ENCODE peak calls at places on chromosomes 16 and 17, in six cellular contexts. R, V, I, J, B and G are unnamed samples.
A peak's percentile ranks its signal among the peaks of the same experiment; 100 is the strongest.

GRCh38 chr17:13835151-13835550 is 233.4 kb upstream of the HS3ST3A1 start:
- DNase-seq in B (no peak), I (no peak), J (no peak), R (no peak), V (no peak), G (no peak)

GRCh38 chr16:54366943-54367342 is 80.4 kb upstream of the IRX3 start:
- DNase-seq in I (no peak), B (no peak), R (no peak), V (no peak), J (no peak), G (no peak)

GRCh38 chr16:57935904-57936303 is 35.0 kb downstream of the CNGB1 start:
- DNase-seq in J (no peak), B (no peak), V (no peak), I (no peak), R (no peak), G (no peak)

GRCh38 chr17:7047566-7047965 is 3.7 kb upstream of the SLC16A11 start:
- DNase-seq in I (no peak), B (no peak), V (no peak), R (no peak), J (no peak), G (no peak)

GRCh38 chr17:39598047-39598481 is 9.7 kb downstream of the NEUROD2 start:
- DNase-seq in R (no peak), V (no peak), J (no peak), I (no peak), B (no peak), G (no peak)

GRCh38 chr17:76840443-76840767 is 27.8 kb upstream of the MGAT5B start:
- DNase-seq in B (no peak), J (no peak), V (no peak), R (no peak), I (no peak), G (no peak)

GRCh38 chr16:89505204-89506112 is 2.7 kb upstream of the SPG7 start:
- DNase-seq in J (peak; percentile 96), R (peak; percentile 97), B (peak; percentile 89), I (peak; percentile 96), V (no peak), G (peak; percentile 86)

GRCh38 chr17:7977039-7977438 is 25.4 kb upstream of the GUCY2D start:
- DNase-seq in I (no peak), V (no peak), J (no peak), B (no peak), R (peak; percentile 15), G (no peak)

GRCh38 chr16:85151603-85152413 is 39.5 kb upstream of the CIBAR2 start:
- DNase-seq in J (no peak), V (no peak), I (peak; percentile 81), B (no peak), R (peak; percentile 65), G (peak; percentile 78)

GRCh38 chr16:70713342-70713741 is 27.5 kb upstream of the MTSS2 start:
- DNase-seq in V (no peak), J (no peak), R (no peak), B (no peak), I (no peak), G (no peak)

GRCh38 chr17:19933221-19933620 is 44.4 kb downstream of the AKAP10 start:
- DNase-seq in B (no peak), J (no peak), I (no peak), V (no peak), R (no peak), G (no peak)

GRCh38 chr16:24540575-24541240 is 1.3 kb downstream of the RBBP6 start:
- DNase-seq in J (peak; percentile 25), R (no peak), V (peak; percentile 20), B (no peak), I (no peak), G (peak; percentile 10)

GRCh38 chr16:89291355-89291754 is 73.9 kb downstream of the ZNF778 start:
- DNase-seq in I (no peak), V (no peak), R (no peak), J (no peak), B (no peak), G (no peak)

GRCh38 chr17:73722163-73722562 is 77.9 kb upstream of the SDK2 start:
- DNase-seq in J (no peak), V (no peak), B (no peak), I (no peak), R (no peak), G (no peak)

GRCh38 chr17:78659546-78659945 is 82.3 kb upstream of the DNAH17 start:
- DNase-seq in B (no peak), J (no peak), I (no peak), V (no peak), R (no peak), G (no peak)

GRCh38 chr17:2016494-2016893 is 8.6 kb downstream of the RTN4RL1 start:
- DNase-seq in J (no peak), R (no peak), I (no peak), V (no peak), B (no peak), G (no peak)

GRCh38 chr17:75289832-75290337 is 652 bp upstream of the SLC25A19 start:
- DNase-seq in I (peak; percentile 78), V (no peak), R (peak; percentile 79), J (peak; percentile 70), B (peak; percentile 82), G (peak; percentile 41)

GRCh38 chr16:64453643-64454042 is 668.2 kb downstream of the CDH11 start:
- DNase-seq in R (no peak), I (no peak), J (no peak), B (no peak), V (no peak), G (no peak)

GRCh38 chr17:81295678-81296381 is 723 bp upstream of the SLC38A10 start:
- DNase-seq in V (peak; percentile 79), J (peak; percentile 83), I (peak; percentile 70), R (peak; percentile 83), B (peak; percentile 81), G (peak; percentile 72)

GRCh38 chr17:69949931-69950330 is 125.1 kb upstream of the KCNJ16 start:
- DNase-seq in V (no peak), R (no peak), B (no peak), J (no peak), I (no peak), G (no peak)

GRCh38 chr17:72725432-72726068 is 366.9 kb downstream of the SLC39A11 start:
- DNase-seq in R (peak; percentile 69), I (peak; percentile 66), B (peak; percentile 78), J (peak; percentile 83), V (peak; percentile 78), G (peak; percentile 47)

GRCh38 chr16:64809876-64810629 is 311.8 kb downstream of the CDH11 start:
- DNase-seq in V (no peak), J (no peak), I (no peak), B (no peak), R (no peak), G (no peak)

GRCh38 chr17:82876602-82877391 is 37.0 kb upstream of the ZNF750 start:
- DNase-seq in J (no peak), I (peak; percentile 79), B (peak; percentile 92), V (peak; percentile 80), R (peak; percentile 78), G (peak; percentile 97)

GRCh38 chr17:8896641-8897635 is 29.5 kb upstream of the PIK3R6 start:
- DNase-seq in V (no peak), R (no peak), B (no peak), J (no peak), I (no peak), G (no peak)

GRCh38 chr16:57697896-57698537 is 3.4 kb downstream of the DRC7 start:
- DNase-seq in B (no peak), V (no peak), J (no peak), R (no peak), I (no peak), G (no peak)

GRCh38 chr17:42709561-42709960 is 27.2 kb downstream of the CNTNAP1 start:
- DNase-seq in J (no peak), R (no peak), I (no peak), B (no peak), V (no peak), G (no peak)

GRCh38 chr17:29571883-29572681 is 3.6 kb downstream of the TP53I13 start:
- DNase-seq in B (peak; percentile 63), I (peak; percentile 58), J (no peak), R (peak; percentile 12), V (no peak), G (no peak)

GRCh38 chr17:29148790-29149430 is 31.3 kb downstream of the MYO18A start:
- DNase-seq in R (peak; percentile 96), I (peak; percentile 96), B (peak; percentile 98), J (peak; percentile 95), V (peak; percentile 99), G (peak; percentile 94)

DNA sequence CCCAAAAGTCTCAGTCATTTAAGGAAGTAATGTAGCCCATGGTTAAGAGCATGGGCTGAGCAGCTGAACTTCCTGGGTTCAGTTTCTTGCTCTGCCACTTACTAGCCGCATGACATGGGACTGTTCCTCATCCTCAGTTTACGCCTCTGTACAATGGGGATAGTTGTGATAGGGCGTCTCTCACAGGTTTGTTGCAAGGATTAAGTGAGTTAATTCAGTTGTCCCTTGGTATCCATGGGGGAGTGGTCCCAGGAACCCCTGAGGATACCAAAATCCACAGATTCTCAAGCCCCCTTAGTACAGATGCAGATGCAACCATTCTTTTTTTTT is 76.8 kb downstream of the KSR1 start:
- DNase-seq in V (no peak), B (no peak), R (no peak), I (no peak), J (no peak), G (no peak)
- H3K4me1 ChIP-seq in V (peaks cover 65% of the 10 kb centered on the region), B (peaks cover 83% of the 10 kb centered on the region), R (peaks cover 28% of the 10 kb centered on the region), I (no peaks in the 10 kb centered on the region), J (peaks cover 95% of the 10 kb centered on the region), G (peaks cover 23% of the 10 kb centered on the region)

GRCh38 chr16:31842864-31843263 is 30.7 kb upstream of the ZNF267 start:
- DNase-seq in R (no peak), B (no peak), V (no peak), I (no peak), J (no peak), G (no peak)
- H3K9me3 ChIP-seq in R (peaks cover 9% of the 10 kb centered on the region), B (no peaks in the 10 kb centered on the region), V (no peaks in the 10 kb centered on the region), I (no peaks in the 10 kb centered on the region), J (peaks cover 8% of the 10 kb centered on the region), G (no peaks in the 10 kb centered on the region)

DNA sequence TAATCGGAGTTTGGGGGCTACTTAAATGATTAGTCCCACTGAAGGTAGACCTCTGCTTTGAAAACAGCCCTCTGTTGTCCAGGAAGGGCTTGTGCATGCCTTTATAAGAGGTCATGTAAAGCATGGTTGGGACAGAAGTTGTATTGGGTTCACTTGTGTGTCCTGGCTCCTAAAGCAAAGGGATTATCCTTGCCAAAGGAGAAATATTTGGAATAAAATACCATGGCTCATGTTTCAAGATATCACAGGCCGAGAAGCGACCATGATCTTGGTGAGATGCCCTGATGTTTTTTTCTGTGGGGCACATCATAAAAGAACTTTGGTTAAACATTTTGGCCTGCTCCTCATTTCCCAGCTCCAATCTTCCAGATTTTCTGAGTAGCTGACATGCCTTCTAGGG is 234.1 kb downstream of the MSI2 start:
- DNase-seq in I (no peak), V (no peak), J (no peak), B (no peak), R (no peak), G (no peak)
- H3K4me1 ChIP-seq in I (peaks cover 22% of the 10 kb centered on the region), V (no peaks in the 10 kb centered on the region), J (no peaks in the 10 kb centered on the region), B (no peaks in the 10 kb centered on the region), R (peaks cover 5% of the 10 kb centered on the region), G (peaks cover 63% of the 10 kb centered on the region)

DNA sequence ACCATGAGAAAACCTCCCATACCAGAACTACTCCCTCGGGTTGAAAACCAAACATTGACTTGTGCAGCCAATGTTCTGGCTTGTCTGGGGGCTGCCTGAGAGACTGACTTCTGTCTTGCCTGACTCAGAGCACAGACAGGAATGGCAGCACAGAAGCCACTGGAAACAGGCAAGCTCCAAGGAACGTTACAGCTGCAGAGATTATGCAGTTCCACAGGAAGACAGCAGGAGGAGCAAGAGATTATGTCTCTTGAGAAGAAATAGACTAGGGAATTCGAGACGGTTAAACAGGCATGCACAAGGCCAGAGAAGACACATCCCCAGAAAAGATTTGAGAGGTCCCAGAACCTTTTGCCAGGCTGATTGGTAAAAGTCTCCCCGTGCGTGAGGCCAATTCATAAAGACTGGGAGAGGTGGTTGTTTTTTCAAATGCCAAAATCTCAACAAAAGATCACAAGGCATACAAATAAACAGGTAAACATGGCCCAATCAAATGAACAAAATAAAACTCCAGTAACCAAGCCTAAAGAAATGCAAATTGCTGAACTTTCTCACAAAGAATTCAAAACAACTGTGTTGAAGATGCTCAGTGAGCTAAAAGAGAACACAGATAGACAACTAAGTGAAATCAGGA is 90.6 kb upstream of the CDH5 start:
- DNase-seq in B (no peak), I (peak; percentile 21), J (peak; percentile 71), R (peak; percentile 49), V (peak; percentile 71), G (peak; percentile 33)
- H3K9me3 ChIP-seq in B (no peaks in the 10 kb centered on the region), I (no peaks in the 10 kb centered on the region), J (peaks cover 6% of the 10 kb centered on the region), R (peaks cover 4% of the 10 kb centered on the region), V (peaks cover 5% of the 10 kb centered on the region), G (no peaks in the 10 kb centered on the region)